ENCODE peak calls at places on chromosomes 6 and 20, in six cellular contexts. V is posterior cingulate gyrus, X is cardiac fibroblast, A is upper lobe of right lung, G is choroid plexus epithelial cell, M is omental fat pad. D is an unnamed sample.

GRCh38 chr6:140382351-140382750 is 1007.9 kb upstream of the CITED2 start:
- DNase-seq in V (no peak), X (no peak), A (no peak), G (no peak), M (no peak), D (no peak)

GRCh38 chr6:20532881-20533280 is 1.4 kb upstream of the CDKAL1 start:
- DNase-seq in V (no peak), X (no peak), A (no peak), G (no peak), M (no peak), D (no peak)

GRCh38 chr6:46378161-46378881 is 112.9 kb downstream of the RCAN2 start:
- DNase-seq in V (no peak), X (no peak), A (no peak), G (no peak), M (no peak), D (no peak)

GRCh38 chr6:150494236-150494635 is 105.4 kb upstream of the PLEKHG1 start:
- DNase-seq in V (no peak), X (no peak), A (no peak), G (no peak), M (no peak), D (no peak)

GRCh38 chr6:127366281-127367022 is 23.0 kb upstream of the ECHDC1 start:
- DNase-seq in V (no peak), X (peak), A (no peak), G (peak), M (no peak), D (no peak)

GRCh38 chr6:24489881-24490280 is 503 bp upstream of the GPLD1 start:
- DNase-seq in V (no peak), X (peak), A (no peak), G (peak), M (no peak), D (no peak)

GRCh38 chr20:35467339-35468224 is 12.2 kb downstream of the CEP250 start:
- DNase-seq in V (no peak), X (peak), A (no peak), G (peak), M (no peak), D (no peak)

GRCh38 chr6:149077208-149077607 is 240.3 kb upstream of the TAB2 start:
- DNase-seq in V (no peak), X (peak), A (no peak), G (peak), M (no peak), D (no peak)

GRCh38 chr6:11413112-11413687 is 124.3 kb upstream of the TMEM170B start:
- DNase-seq in V (no peak), X (no peak), A (no peak), G (no peak), M (no peak), D (no peak)

GRCh38 chr6:105024803-105025202 is 67.9 kb downstream of the LIN28B start:
- DNase-seq in V (no peak), X (no peak), A (no peak), G (no peak), M (no peak), D (no peak)

GRCh38 chr20:35363190-35363589 is 48.6 kb downstream of the UQCC1 start:
- DNase-seq in V (no peak), X (peak), A (no peak), G (peak), M (no peak), D (no peak)

GRCh38 chr6:165881812-165882211 is 218.8 kb upstream of the PDE10A start:
- DNase-seq in V (no peak), X (no peak), A (no peak), G (no peak), M (no peak), D (no peak)

GRCh38 chr6:38493929-38494547 is 145.7 kb downstream of the BTBD9 start:
- DNase-seq in V (peak), X (peak), A (no peak), G (peak), M (peak), D (peak)

GRCh38 chr6:37684801-37685200 is 12.9 kb downstream of the MDGA1 start:
- DNase-seq in V (no peak), X (no peak), A (no peak), G (no peak), M (no peak), D (no peak)

GRCh38 chr20:50111120-50111828 is 1.7 kb downstream of the UBE2V1 start:
- DNase-seq in V (no peak), X (peak), A (no peak), G (peak), M (no peak), D (peak)

GRCh38 chr20:25199473-25200265 is 4.2 kb downstream of the ENTPD6 start:
- DNase-seq in V (no peak), X (no peak), A (no peak), G (no peak), M (no peak), D (no peak)

GRCh38 chr6:109527989-109528388 is 45.0 kb upstream of the ZBTB24 start:
- DNase-seq in V (no peak), X (no peak), A (no peak), G (peak), M (no peak), D (no peak)

GRCh38 chr6:49326337-49326736 is 136.7 kb downstream of the MMUT start:
- DNase-seq in V (no peak), X (peak), A (no peak), G (peak), M (no peak), D (no peak)

GRCh38 chr20:53336892-53337291 is 256.7 kb downstream of the ZNF217 start:
- DNase-seq in V (no peak), X (no peak), A (no peak), G (no peak), M (no peak), D (no peak)

GRCh38 chr6:43742931-43743632 is 26.9 kb upstream of the VEGFA start:
- DNase-seq in V (no peak), X (no peak), A (peak), G (no peak), M (no peak), D (no peak)

GRCh38 chr6:169155481-169155880 is 98.2 kb downstream of the THBS2 start:
- DNase-seq in V (no peak), X (no peak), A (no peak), G (no peak), M (no peak), D (no peak)

GRCh38 chr20:2652724-2653510 is 485 bp downstream of the NOP56 start:
- DNase-seq in V (peak), X (no peak), A (no peak), G (peak), M (no peak), D (no peak)

GRCh38 chr20:61935926-61936700 is 129.6 kb downstream of the TAF4 start:
- DNase-seq in V (no peak), X (no peak), A (peak), G (no peak), M (no peak), D (no peak)

GRCh38 chr6:91781946-91782345 is 1195.1 kb upstream of the MAP3K7 start:
- DNase-seq in V (peak), X (no peak), A (no peak), G (no peak), M (no peak), D (no peak)

GRCh38 chr6:141451508-141452353 is 681.0 kb upstream of the GJE1 start:
- DNase-seq in V (no peak), X (peak), A (no peak), G (peak), M (no peak), D (no peak)

GRCh38 chr20:63473555-63474449 is 1.3 kb upstream of the KCNQ2 start:
- DNase-seq in V (no peak), X (no peak), A (no peak), G (no peak), M (no peak), D (no peak)

GRCh38 chr20:47653892-47654291 is 131.4 kb downstream of the SULF2 start:
- DNase-seq in V (no peak), X (no peak), A (no peak), G (no peak), M (no peak), D (no peak)

GRCh38 chr6:95865857-95866256 is 149.9 kb upstream of the FUT9 start:
- DNase-seq in V (no peak), X (no peak), A (no peak), G (no peak), M (no peak), D (no peak)

GRCh38 chr20:5730131-5730530 is 20.1 kb upstream of the SHLD1 start:
- DNase-seq in V (no peak), X (no peak), A (no peak), G (no peak), M (no peak), D (no peak)

GRCh38 chr20:25061103-25061799 is 3.3 kb upstream of the ACSS1 start:
- DNase-seq in V (no peak), X (no peak), A (peak), G (no peak), M (no peak), D (no peak)

GRCh38 chr20:50110141-50111047 is 2.6 kb downstream of the UBE2V1 start:
- DNase-seq in V (no peak), X (peak), A (no peak), G (peak), M (no peak), D (no peak)

GRCh38 chr20:33158637-33159385 is 9.1 kb upstream of the BPIFA2 start:
- DNase-seq in V (no peak), X (no peak), A (no peak), G (no peak), M (no peak), D (no peak)

GRCh38 chr6:87623248-87623647 is 33.3 kb downstream of the ORC3 start:
- DNase-seq in V (no peak), X (peak), A (no peak), G (peak), M (no peak), D (no peak)

GRCh38 chr6:100664274-100665040 is 199.7 kb upstream of the SIM1 start:
- DNase-seq in V (no peak), X (peak), A (no peak), G (peak), M (no peak), D (no peak)

GRCh38 chr20:43870484-43870883 is 44.2 kb upstream of the TOX2 start:
- DNase-seq in V (no peak), X (peak), A (no peak), G (peak), M (no peak), D (no peak)

GRCh38 chr6:41731561-41732086 is 3.8 kb downstream of the TFEB start:
- DNase-seq in V (no peak), X (no peak), A (no peak), G (no peak), M (no peak), D (no peak)

GRCh38 chr20:57404419-57405072 is 13.3 kb downstream of the RBM38 start:
- DNase-seq in V (no peak), X (no peak), A (no peak), G (no peak), M (no peak), D (no peak)